ENCODE peak calls at places on chromosome 1, in seven cellular contexts. U is ascending aorta, C is Peyer's patch, P is SK-N-SH, J is psoas muscle, M is transverse colon, A is left ventricle myocardium inferior. E is an unnamed sample. For H3K4me1, the result is how much of the 10 kb centered on the place peaks cover.

GRCh38 chr1:156508205-156508954 is 7.8 kb upstream of the MEF2D start:
- DNase-seq in U (peak), C (peak), P (no peak), J (peak), M (peak), A (peak), E (no peak)

GRCh38 chr1:67314696-67315095 is 7.0 kb downstream of the IL12RB2 start:
- DNase-seq in U (no peak), C (no peak), P (peak), J (no peak), M (no peak), A (no peak), E (no peak)

GRCh38 chr1:170668301-170668789 is 4.4 kb downstream of the PRRX1 start:
- DNase-seq in U (no peak), C (no peak), P (no peak), J (peak), M (no peak), A (no peak), E (no peak)

GRCh38 chr1:18636762-18637552 is 6.3 kb downstream of the PAX7 start:
- DNase-seq in U (no peak), C (no peak), P (peak), J (no peak), M (no peak), A (no peak), E (no peak)

GRCh38 chr1:77882411-77882810 is 6.0 kb upstream of the NEXN start:
- DNase-seq in U (no peak), C (no peak), P (no peak), J (no peak), M (no peak), A (no peak), E (no peak)

GRCh38 chr1:179175011-179175934 is 54.2 kb downstream of the ABL2 start:
- DNase-seq in U (no peak), C (no peak), P (no peak), J (no peak), M (no peak), A (no peak), E (no peak)

GRCh38 chr1:213661346-213661745 is 326.4 kb upstream of the PROX1 start:
- DNase-seq in U (no peak), C (no peak), P (no peak), J (no peak), M (no peak), A (no peak), E (no peak)

GRCh38 chr1:42368096-42368795 is 12.3 kb upstream of the RIMKLA start:
- DNase-seq in U (no peak), C (no peak), P (no peak), J (no peak), M (no peak), A (no peak), E (no peak)

GRCh38 chr1:110548381-110548780 is 29.4 kb upstream of the KCNA10 start:
- DNase-seq in U (no peak), C (no peak), P (peak), J (no peak), M (no peak), A (no peak), E (no peak)

GRCh38 chr1:12069616-12070244 is 6.6 kb downstream of the TNFRSF8 start:
- DNase-seq in U (no peak), C (no peak), P (no peak), J (no peak), M (no peak), A (no peak), E (no peak)

GRCh38 chr1:119805247-119805646 is 6.0 kb downstream of the REG4 start:
- DNase-seq in U (no peak), C (no peak), P (no peak), J (no peak), M (no peak), A (no peak), E (no peak)

GRCh38 chr1:203934027-203934426 is 72.6 kb downstream of the SNRPE start:
- DNase-seq in U (no peak), C (no peak), P (no peak), J (no peak), M (no peak), A (no peak), E (peak)

GRCh38 chr1:19220991-19221390 is 10.9 kb upstream of the UBR4 start:
- DNase-seq in U (no peak), C (no peak), P (no peak), J (no peak), M (no peak), A (peak), E (no peak)

GRCh38 chr1:112929979-112930378 is 26.0 kb downstream of the SLC16A1 start:
- DNase-seq in U (no peak), C (no peak), P (no peak), J (no peak), M (no peak), A (no peak), E (no peak)

GRCh38 chr1:46301406-46302090 is 1.9 kb downstream of the LRRC41 start:
- DNase-seq in U (peak), C (peak), P (peak), J (peak), M (no peak), A (no peak), E (no peak)

GRCh38 chr1:221801773-221802516 is 60.1 kb upstream of the DUSP10 start:
- DNase-seq in U (no peak), C (no peak), P (no peak), J (no peak), M (no peak), A (no peak), E (no peak)

DNA sequence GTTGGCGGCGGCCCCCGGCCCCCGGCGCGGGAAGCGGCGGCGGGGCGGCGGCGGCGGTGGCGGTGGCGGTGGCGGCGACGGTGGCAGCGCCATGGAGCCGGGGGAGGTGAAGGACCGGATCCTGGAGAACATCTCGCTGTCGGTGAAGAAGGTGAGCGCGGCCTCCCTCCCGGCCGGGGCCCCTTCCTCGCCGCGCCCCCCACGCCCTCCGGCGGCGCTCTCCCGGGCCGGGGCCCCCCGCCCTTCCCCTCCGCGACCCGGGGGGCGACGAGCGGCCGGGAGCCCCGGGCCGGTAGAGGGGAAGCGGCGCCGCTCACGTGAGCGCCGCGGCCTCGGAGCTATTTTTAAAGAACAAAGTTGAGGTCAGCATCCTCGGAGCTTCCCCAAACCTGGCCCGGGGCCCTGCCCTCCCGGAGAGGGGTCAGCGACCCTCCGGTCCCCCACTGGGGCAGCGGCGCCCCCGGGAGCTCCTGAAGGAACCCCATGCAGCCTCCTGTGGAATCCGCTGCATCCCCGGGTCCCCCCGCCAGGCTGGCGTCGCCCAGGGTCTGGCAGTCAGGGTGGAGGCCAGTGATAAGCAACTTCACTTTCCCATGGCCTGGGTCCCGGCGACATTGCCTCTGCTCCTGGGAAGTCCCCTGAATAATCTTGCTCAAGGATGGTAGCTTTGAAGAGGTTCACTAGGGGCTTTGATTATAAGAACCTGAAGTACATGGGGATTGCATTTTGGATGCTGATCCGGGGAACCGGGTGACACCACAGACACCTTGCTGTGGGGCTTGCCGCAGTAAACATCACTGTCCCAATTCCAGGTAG is 556 bp downstream of the PLEKHM2 start:
- DNase-seq in U (peak), C (peak), P (peak), J (peak), M (peak), A (peak), E (no peak)
- TF ChIP-seq CTCF in U (no peak), C (no peak), P (no peak), J (no peak), M (peak), A (peak), E (no peak)

GRCh38 chr1:168469690-168470089 is 74.1 kb downstream of the XCL2 start:
- DNase-seq in U (peak), C (peak), P (peak), J (peak), M (peak), A (peak), E (no peak)
- H3K27ac ChIP-seq in U (peak), C (peak), P (peak), J (peak), M (peak), A (peak), E (peak)

DNA sequence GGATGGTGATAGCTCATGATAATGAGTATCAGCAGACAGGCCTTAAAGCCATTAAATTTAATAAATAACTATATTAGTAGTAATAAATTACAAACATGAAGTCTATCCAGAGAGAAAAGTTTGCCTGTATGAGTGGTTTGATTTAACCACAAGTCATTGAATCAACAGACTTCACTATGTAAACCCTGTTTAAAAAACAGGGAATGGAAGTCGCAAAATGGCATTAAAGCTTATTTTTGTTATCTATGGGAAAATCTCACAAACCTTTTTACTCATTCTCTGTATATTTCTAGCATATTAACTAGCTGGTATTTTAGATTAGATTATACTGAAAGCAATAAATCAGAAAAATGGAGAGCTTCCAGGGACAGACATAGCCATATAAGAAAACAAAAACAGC is 45.3 kb downstream of the SASS6 start:
- DNase-seq in U (no peak), C (no peak), P (no peak), J (no peak), M (no peak), A (no peak), E (no peak)
- H3K4me1 ChIP-seq in U (under half), C (under half), P (under half), J (under half), M (under half), A (under half), E (under half)

GRCh38 chr1:8398677-8399076 is 80.8 kb downstream of the SLC45A1 start:
- DNase-seq in U (peak), C (no peak), P (no peak), J (no peak), M (no peak), A (no peak), E (no peak)
- TF ChIP-seq CTCF in U (no peak), C (peak), P (peak), J (no peak), M (peak), A (peak), E (no peak)

DNA sequence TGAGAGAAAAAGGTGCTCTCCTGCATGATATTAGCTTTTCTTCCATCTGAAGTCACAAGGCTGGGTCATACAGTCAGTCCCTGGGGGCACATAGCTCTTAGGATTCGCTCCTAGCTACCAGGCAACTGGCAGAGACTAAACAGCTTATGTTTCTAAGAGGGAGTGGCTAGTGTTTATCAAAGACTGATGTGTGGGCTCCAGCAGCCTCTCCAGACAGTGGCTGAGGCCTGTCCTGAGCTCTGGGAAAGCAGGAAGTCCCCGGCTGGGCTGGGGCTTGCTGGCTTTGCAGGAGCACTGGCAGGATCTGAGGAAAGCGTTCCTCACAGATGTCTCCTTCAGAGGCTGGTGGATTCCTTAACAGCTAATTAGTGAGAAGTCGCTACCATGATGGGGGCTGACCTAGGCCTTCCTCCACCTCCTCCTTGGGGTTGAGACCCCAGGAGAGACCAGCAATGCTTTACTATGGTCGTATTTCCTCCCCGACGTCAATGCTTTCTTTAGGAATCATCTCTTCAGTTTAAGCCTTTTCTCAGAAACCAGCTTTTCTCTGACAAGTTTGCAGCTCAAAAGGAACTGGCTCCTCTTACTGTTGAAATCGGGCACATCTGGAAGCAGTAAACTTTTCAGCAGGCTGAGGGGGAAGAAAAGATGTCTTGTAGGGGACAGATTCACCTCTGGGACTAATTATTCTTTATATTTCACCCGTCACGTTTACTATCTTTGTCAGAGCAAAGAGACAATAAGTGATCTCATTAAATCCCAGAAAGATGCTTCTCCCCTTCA is 33.5 kb upstream of the HHAT start:
- DNase-seq in U (peak), C (peak), P (peak), J (peak), M (peak), A (peak), E (no peak)
- H3K27ac ChIP-seq in U (peak), C (peak), P (peak), J (no peak), M (peak), A (peak), E (no peak)

DNA sequence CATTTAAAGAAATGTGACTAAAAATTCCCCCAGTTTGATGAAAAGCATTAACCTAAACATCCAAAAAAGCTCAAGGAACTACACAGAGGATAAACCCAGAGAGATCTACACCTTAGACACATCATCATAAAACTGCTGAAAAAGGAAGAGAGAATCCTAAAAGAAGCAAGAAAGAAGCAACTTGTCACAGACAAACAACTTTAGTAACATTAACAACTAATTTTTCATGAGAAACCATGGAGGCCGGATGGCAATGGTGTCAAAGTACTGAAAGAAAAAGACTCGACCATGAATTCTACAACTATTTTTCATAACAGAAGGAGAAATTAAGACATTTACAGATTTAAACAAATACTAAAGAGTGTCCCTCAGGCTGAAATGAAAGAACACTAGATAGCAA is 17.7 kb downstream of the ZNF644 start:
- DNase-seq in U (no peak), C (no peak), P (no peak), J (no peak), M (no peak), A (no peak), E (no peak)
- H3K4me1 ChIP-seq in U (under half), C (under half), P (under half), J (under half), M (under half), A (under half), E (under half)